ENCODE peak calls at places on chromosomes 3 and 15, in seven cellular contexts. U is GM04503; D is caudate nucleus; O is stimulated activated CD8-positive, alpha-beta memory T cell treated with anti-CD3 and anti-CD28 coated beads, Interleukin-4, amount 100 ng/mL, for 1 hour; M is spleen; S is amniotic stem cell; Z is HFFc6. J is an unnamed sample.

GRCh38 chr3:195009607-195010006 is 261.4 kb downstream of the XXYLT1 start:
- DNase-seq in U (no peak), D (no peak), O (no peak), M (no peak), S (no peak), Z (no peak), J (no peak)

GRCh38 chr3:116306720-116307119 is 138.6 kb downstream of the LSAMP start:
- DNase-seq in U (no peak), D (no peak), O (no peak), M (no peak), S (no peak), Z (no peak), J (no peak)

GRCh38 chr3:120077726-120078125 is 16.5 kb downstream of the GSK3B start:
- DNase-seq in U (peak), D (no peak), O (no peak), M (no peak), S (no peak), Z (no peak), J (no peak)

GRCh38 chr3:171542976-171543375 is 82.8 kb upstream of the TNIK start:
- DNase-seq in U (no peak), D (no peak), O (no peak), M (no peak), S (no peak), Z (no peak), J (no peak)

GRCh38 chr3:69282191-69282590 is 103.7 kb downstream of the FRMD4B start:
- DNase-seq in U (no peak), D (peak), O (peak), M (no peak), S (no peak), Z (no peak), J (no peak)

GRCh38 chr15:58467121-58467721 is 35.4 kb downstream of the LIPC start:
- DNase-seq in U (no peak), D (no peak), O (no peak), M (no peak), S (no peak), Z (no peak), J (no peak)

GRCh38 chr3:105367063-105367405 is 325 bp downstream of the ALCAM start:
- DNase-seq in U (no peak), D (no peak), O (no peak), M (peak), S (no peak), Z (no peak), J (no peak)

GRCh38 chr3:187750041-187750512 is 4.8 kb upstream of the BCL6 start:
- DNase-seq in U (no peak), D (no peak), O (no peak), M (no peak), S (no peak), Z (no peak), J (no peak)

GRCh38 chr15:70095387-70096214 is 2.1 kb downstream of the TLE3 start:
- DNase-seq in U (no peak), D (no peak), O (no peak), M (peak), S (no peak), Z (no peak), J (no peak)

GRCh38 chr15:90750186-90750585 is 33.0 kb downstream of the BLM start:
- DNase-seq in U (no peak), D (no peak), O (no peak), M (no peak), S (no peak), Z (no peak), J (no peak)